ENCODE peak calls at places on chromosomes 12 and 14, in four cellular contexts. One of them, this sample, is unnamed.
A peak's percentile ranks its signal among the peaks of the same experiment; 100 is the strongest.

GRCh38 chr12:49195734-49196133 is 6.9 kb upstream of the TUBA1A start:
- DNase-seq in A549: no peak
- DNase-seq in HepG2: no peak
- DNase-seq in GM12878: no peak
- DNase-seq in this sample: no peak

GRCh38 chr14:70981005-70981952 is 74.0 kb downstream of the PCNX1 start:
- DNase-seq in A549: no peak
- DNase-seq in HepG2: no peak
- DNase-seq in GM12878: no peak
- DNase-seq in this sample: no peak

GRCh38 chr12:111175404-111175803 is 193.5 kb downstream of the PHETA1 start:
- DNase-seq in A549: no peak
- DNase-seq in HepG2: no peak
- DNase-seq in GM12878: no peak
- DNase-seq in this sample: no peak

GRCh38 chr14:56855891-56856461 is 45.7 kb upstream of the OTX2 start:
- DNase-seq in A549: no peak
- DNase-seq in HepG2: peak; percentile 8
- DNase-seq in GM12878: no peak
- DNase-seq in this sample: no peak

GRCh38 chr14:54085137-54085810 is 128.6 kb upstream of the BMP4 start:
- DNase-seq in A549: no peak
- DNase-seq in HepG2: peak; percentile 47
- DNase-seq in GM12878: no peak
- DNase-seq in this sample: no peak

GRCh38 chr14:35911097-35911496 is 85.0 kb downstream of the BRMS1L start:
- DNase-seq in A549: no peak
- DNase-seq in HepG2: no peak
- DNase-seq in GM12878: no peak
- DNase-seq in this sample: no peak

GRCh38 chr12:12837025-12837872 is 24.1 kb downstream of the DDX47 start:
- DNase-seq in A549: peak; percentile 75
- DNase-seq in HepG2: peak; percentile 37
- DNase-seq in GM12878: no peak
- DNase-seq in this sample: peak; percentile 48

GRCh38 chr14:90815817-90816662 is at the start of gene TTC7B:
- DNase-seq in A549: peak; percentile 83
- DNase-seq in HepG2: no peak
- DNase-seq in GM12878: no peak
- DNase-seq in this sample: peak; percentile 81

GRCh38 chr12:91577586-91578539 is 395.2 kb upstream of the DCN start:
- DNase-seq in A549: peak; percentile 40
- DNase-seq in HepG2: no peak
- DNase-seq in GM12878: no peak
- DNase-seq in this sample: no peak

GRCh38 chr12:57632369-57632897 is 568 bp downstream of the B4GALNT1 start:
- DNase-seq in A549: no peak
- DNase-seq in HepG2: no peak
- DNase-seq in GM12878: no peak
- DNase-seq in this sample: peak; percentile 78

GRCh38 chr12:130479401-130480125 is 141.9 kb downstream of the PIWIL1 start:
- DNase-seq in A549: no peak
- DNase-seq in HepG2: no peak
- DNase-seq in GM12878: no peak
- DNase-seq in this sample: no peak

GRCh38 chr14:99671230-99672224 is 12.6 kb upstream of the CYP46A1 start:
- DNase-seq in A549: no peak
- DNase-seq in HepG2: peak; percentile 61
- DNase-seq in GM12878: no peak
- DNase-seq in this sample: no peak

GRCh38 chr12:7061138-7061537 is 620 bp downstream of the C1S start:
- DNase-seq in A549: no peak
- DNase-seq in HepG2: no peak
- DNase-seq in GM12878: no peak
- DNase-seq in this sample: no peak

GRCh38 chr12:88393017-88393767 is 187.1 kb downstream of the KITLG start:
- DNase-seq in A549: no peak
- DNase-seq in HepG2: peak; percentile 41
- DNase-seq in GM12878: no peak
- DNase-seq in this sample: peak; percentile 10

GRCh38 chr12:130818381-130819247 is 20.4 kb downstream of the STX2 start:
- DNase-seq in A549: peak; percentile 91
- DNase-seq in HepG2: no peak
- DNase-seq in GM12878: peak; percentile 28
- DNase-seq in this sample: peak; percentile 48

GRCh38 chr12:92108651-92109050 is 37.0 kb downstream of the BTG1 start:
- DNase-seq in A549: no peak
- DNase-seq in HepG2: no peak
- DNase-seq in GM12878: no peak
- DNase-seq in this sample: peak; percentile 58

GRCh38 chr12:99271071-99271470 is 376.5 kb upstream of the GARIN6 start:
- DNase-seq in A549: no peak
- DNase-seq in HepG2: no peak
- DNase-seq in GM12878: no peak
- DNase-seq in this sample: no peak

GRCh38 chr12:92463171-92463570 is 239.6 kb upstream of the PLEKHG7 start:
- DNase-seq in A549: no peak
- DNase-seq in HepG2: no peak
- DNase-seq in GM12878: no peak
- DNase-seq in this sample: no peak

GRCh38 chr14:79161576-79161975 is 991.4 kb downstream of the NRXN3 start:
- DNase-seq in A549: no peak
- DNase-seq in HepG2: no peak
- DNase-seq in GM12878: no peak
- DNase-seq in this sample: no peak

GRCh38 chr12:66048843-66049537 is 81.6 kb downstream of the LLPH start:
- DNase-seq in A549: no peak
- DNase-seq in HepG2: peak; percentile 98
- DNase-seq in GM12878: no peak
- DNase-seq in this sample: no peak

GRCh38 chr14:69405762-69406161 is 7.3 kb downstream of the SLC39A9 start:
- DNase-seq in A549: no peak
- DNase-seq in HepG2: no peak
- DNase-seq in GM12878: no peak
- DNase-seq in this sample: no peak

GRCh38 chr12:130827432-130827831 is 11.6 kb downstream of the STX2 start:
- DNase-seq in A549: no peak
- DNase-seq in HepG2: no peak
- DNase-seq in GM12878: no peak
- DNase-seq in this sample: no peak

GRCh38 chr14:73620268-73620667 is 8.0 kb downstream of the ACOT6 start:
- DNase-seq in A549: no peak
- DNase-seq in HepG2: no peak
- DNase-seq in GM12878: no peak
- DNase-seq in this sample: no peak

GRCh38 chr14:105479438-105480164 is 5.0 kb downstream of the CRIP2 start:
- DNase-seq in A549: no peak
- DNase-seq in HepG2: no peak
- DNase-seq in GM12878: no peak
- DNase-seq in this sample: no peak

GRCh38 chr12:26614217-26614616 is 218.8 kb downstream of the ITPR2 start:
- DNase-seq in A549: no peak
- DNase-seq in HepG2: no peak
- DNase-seq in GM12878: no peak
- DNase-seq in this sample: peak; percentile 14

GRCh38 chr12:116880817-116881324 is 370 bp downstream of the HRK start:
- DNase-seq in A549: peak; percentile 63
- DNase-seq in HepG2: peak; percentile 27
- DNase-seq in GM12878: no peak
- DNase-seq in this sample: peak; percentile 69

GRCh38 chr12:70982991-70983390 is 62.5 kb upstream of the PTPRR start:
- DNase-seq in A549: no peak
- DNase-seq in HepG2: no peak
- DNase-seq in GM12878: no peak
- DNase-seq in this sample: no peak

GRCh38 chr14:73097421-73097820 is 38.9 kb upstream of the PSEN1 start:
- DNase-seq in A549: no peak
- DNase-seq in HepG2: no peak
- DNase-seq in GM12878: no peak
- DNase-seq in this sample: no peak

GRCh38 chr12:1355396-1355795 is 239.0 kb downstream of the FBXL14 start:
- DNase-seq in A549: no peak
- DNase-seq in HepG2: no peak
- DNase-seq in GM12878: no peak
- DNase-seq in this sample: no peak

GRCh38 chr14:74800780-74801179 is 37.7 kb downstream of the YLPM1 start:
- DNase-seq in A549: no peak
- DNase-seq in HepG2: no peak
- DNase-seq in GM12878: no peak
- DNase-seq in this sample: no peak

GRCh38 chr14:74801396-74801795 is 38.3 kb downstream of the YLPM1 start:
- DNase-seq in A549: no peak
- DNase-seq in HepG2: no peak
- DNase-seq in GM12878: no peak
- DNase-seq in this sample: no peak

GRCh38 chr14:74799765-74800164 is 36.6 kb downstream of the YLPM1 start:
- DNase-seq in A549: no peak
- DNase-seq in HepG2: no peak
- DNase-seq in GM12878: no peak
- DNase-seq in this sample: no peak

GRCh38 chr14:74804219-74804825 is 41.2 kb downstream of the YLPM1 start:
- DNase-seq in A549: peak; percentile 10
- DNase-seq in HepG2: peak; percentile 26
- DNase-seq in GM12878: no peak
- DNase-seq in this sample: peak; percentile 19
- TF ChIP-seq KDM1A in A549: no peak
- TF ChIP-seq KDM1A in HepG2: no peak
- TF ChIP-seq KDM1A in GM12878: no peak
- TF ChIP-seq KDM1A in this sample: no peak

GRCh38 chr14:89417469-89418225 is 614 bp upstream of the FOXN3 start:
- DNase-seq in A549: peak; percentile 61
- DNase-seq in HepG2: peak; percentile 74
- DNase-seq in GM12878: peak; percentile 57
- DNase-seq in this sample: no peak
- TF ChIP-seq KDM1A in A549: no peak
- TF ChIP-seq KDM1A in HepG2: no peak
- TF ChIP-seq KDM1A in GM12878: no peak
- TF ChIP-seq KDM1A in this sample: no peak

GRCh38 chr12:124847675-124848074 is 16.0 kb downstream of the SCARB1 start:
- DNase-seq in A549: no peak
- DNase-seq in HepG2: peak; percentile 63
- DNase-seq in GM12878: no peak
- DNase-seq in this sample: no peak
- TF ChIP-seq KDM1A in A549: no peak
- TF ChIP-seq KDM1A in HepG2: no peak
- TF ChIP-seq KDM1A in GM12878: no peak
- TF ChIP-seq KDM1A in this sample: no peak

DNA sequence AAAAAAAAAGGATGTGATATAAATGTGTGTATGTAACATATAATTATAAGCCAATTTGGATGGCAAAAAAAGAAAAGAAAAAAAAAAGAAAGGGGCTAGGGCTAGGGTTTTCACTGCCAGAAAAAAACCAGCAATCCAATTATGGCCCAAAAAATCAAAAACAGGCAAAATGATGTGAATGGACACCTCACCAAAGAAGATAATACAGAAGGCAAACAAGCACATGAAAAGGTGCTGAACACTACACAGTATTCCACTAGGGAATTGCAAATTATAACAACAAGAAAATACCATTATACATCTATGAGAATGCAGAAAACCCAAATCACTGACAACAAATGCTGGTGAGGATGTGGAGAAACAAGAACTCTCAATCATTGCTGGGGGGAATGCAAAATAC is 12.1 kb upstream of the MIPOL1 start:
- DNase-seq in A549: no peak
- DNase-seq in HepG2: no peak
- DNase-seq in GM12878: no peak
- DNase-seq in this sample: no peak
- TF ChIP-seq KDM1A in A549: no peak
- TF ChIP-seq KDM1A in HepG2: no peak
- TF ChIP-seq KDM1A in GM12878: no peak
- TF ChIP-seq KDM1A in this sample: no peak

DNA sequence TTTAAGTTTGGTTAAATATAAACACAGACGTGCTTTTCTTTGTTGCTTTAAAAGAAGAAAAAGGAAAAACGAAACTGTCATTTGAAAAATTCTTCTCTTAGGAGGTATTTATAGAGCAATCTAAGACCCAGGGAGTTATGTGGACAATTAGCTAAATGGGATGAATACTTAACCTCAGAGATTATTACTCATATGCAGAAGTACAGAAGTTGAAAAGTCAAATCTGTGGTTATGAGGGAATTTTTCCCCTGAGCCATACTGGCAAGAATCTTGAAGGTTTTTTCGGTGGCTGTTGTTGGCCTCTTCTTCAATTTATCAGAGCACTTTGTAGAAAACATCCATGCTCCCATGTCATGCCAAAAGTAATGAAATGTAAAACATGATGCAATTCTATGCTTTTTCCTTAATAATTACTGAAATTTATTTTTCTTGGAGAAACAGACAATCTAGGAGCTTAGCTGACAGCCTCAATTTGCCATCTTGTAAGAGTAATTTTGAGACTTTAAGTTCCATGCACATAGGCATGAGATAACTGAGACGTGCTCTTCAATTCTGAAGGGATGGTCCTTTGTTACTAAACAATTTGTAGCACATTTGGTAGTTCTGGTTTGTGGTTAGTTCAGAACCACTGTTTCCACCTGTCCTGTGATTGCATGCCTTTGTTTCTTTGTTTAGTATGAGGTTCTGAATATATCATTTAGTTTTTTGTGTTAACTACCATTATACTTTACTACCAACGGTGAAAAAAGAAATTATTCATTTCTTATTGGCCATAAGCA is 126.6 kb downstream of the BCAT1 start:
- DNase-seq in A549: no peak
- DNase-seq in HepG2: no peak
- DNase-seq in GM12878: peak; percentile 66
- DNase-seq in this sample: no peak
- TF ChIP-seq KDM1A in A549: no peak
- TF ChIP-seq KDM1A in HepG2: no peak
- TF ChIP-seq KDM1A in GM12878: no peak
- TF ChIP-seq KDM1A in this sample: no peak

GRCh38 chr12:54169036-54169435 is 19.7 kb downstream of the SMUG1 start:
- DNase-seq in A549: no peak
- DNase-seq in HepG2: no peak
- DNase-seq in GM12878: no peak
- DNase-seq in this sample: no peak

GRCh38 chr12:54167500-54167896 is 21.3 kb downstream of the SMUG1 start:
- DNase-seq in A549: no peak
- DNase-seq in HepG2: no peak
- DNase-seq in GM12878: no peak
- DNase-seq in this sample: no peak

GRCh38 chr12:54163147-54163546 is 25.6 kb downstream of the SMUG1 start:
- DNase-seq in A549: no peak
- DNase-seq in HepG2: no peak
- DNase-seq in GM12878: no peak
- DNase-seq in this sample: no peak

GRCh38 chr12:54164402-54165145 is 24.2 kb downstream of the SMUG1 start:
- DNase-seq in A549: no peak
- DNase-seq in HepG2: no peak
- DNase-seq in GM12878: no peak
- DNase-seq in this sample: no peak

GRCh38 chr12:54166543-54167499 is 22.0 kb downstream of the SMUG1 start:
- DNase-seq in A549: no peak
- DNase-seq in HepG2: no peak
- DNase-seq in GM12878: no peak
- DNase-seq in this sample: no peak
- TF ChIP-seq KDM1A in A549: no peak
- TF ChIP-seq KDM1A in HepG2: no peak
- TF ChIP-seq KDM1A in GM12878: no peak
- TF ChIP-seq KDM1A in this sample: no peak